ENCODE peak calls at places on chromosomes 5 and 9, in nine cellular contexts. One of them, this sample, is unnamed.

GRCh38 chr5:31098811-31099210 is 94.7 kb upstream of the CDH6 start:
- DNase-seq in transverse colon: no peak
- DNase-seq in lower leg skin: no peak
- DNase-seq in ovary: no peak
- DNase-seq in tibial nerve: no peak
- DNase-seq in breast epithelium: no peak
- DNase-seq in heart left ventricle: no peak
- DNase-seq in A549: no peak
- DNase-seq in NB4: no peak
- DNase-seq in this sample: no peak

GRCh38 chr5:173825215-173825865 is 62.8 kb upstream of the CPEB4 start:
- DNase-seq in heart left ventricle: no peak
- DNase-seq in lower leg skin: peak
- DNase-seq in breast epithelium: no peak
- DNase-seq in A549: peak
- DNase-seq in NB4: no peak
- DNase-seq in tibial nerve: no peak
- DNase-seq in transverse colon: no peak
- DNase-seq in ovary: no peak
- DNase-seq in this sample: no peak

GRCh38 chr9:109192732-109193361 is 25.8 kb upstream of the FRRS1L start:
- DNase-seq in A549: peak
- DNase-seq in transverse colon: peak
- DNase-seq in lower leg skin: peak
- DNase-seq in tibial nerve: no peak
- DNase-seq in ovary: peak
- DNase-seq in heart left ventricle: no peak
- DNase-seq in breast epithelium: no peak
- DNase-seq in NB4: peak
- DNase-seq in this sample: no peak

GRCh38 chr5:178793156-178793555 is 62.7 kb upstream of the ZNF354A start:
- DNase-seq in tibial nerve: no peak
- DNase-seq in NB4: peak
- DNase-seq in breast epithelium: no peak
- DNase-seq in ovary: no peak
- DNase-seq in lower leg skin: no peak
- DNase-seq in transverse colon: peak
- DNase-seq in A549: peak
- DNase-seq in heart left ventricle: no peak
- DNase-seq in this sample: no peak

GRCh38 chr9:112006361-112007020 is 109.9 kb downstream of the UGCG start:
- DNase-seq in transverse colon: no peak
- DNase-seq in NB4: no peak
- DNase-seq in breast epithelium: no peak
- DNase-seq in ovary: no peak
- DNase-seq in tibial nerve: no peak
- DNase-seq in heart left ventricle: no peak
- DNase-seq in A549: no peak
- DNase-seq in lower leg skin: no peak
- DNase-seq in this sample: no peak

GRCh38 chr5:180470966-180471582 is 23.1 kb upstream of the CNOT6 start:
- DNase-seq in lower leg skin: peak
- DNase-seq in transverse colon: peak
- DNase-seq in A549: peak
- DNase-seq in NB4: peak
- DNase-seq in heart left ventricle: peak
- DNase-seq in tibial nerve: peak
- DNase-seq in breast epithelium: no peak
- DNase-seq in ovary: peak
- DNase-seq in this sample: no peak

GRCh38 chr9:34628656-34629491 is at the start of gene ARID3C:
- DNase-seq in breast epithelium: no peak
- DNase-seq in ovary: no peak
- DNase-seq in heart left ventricle: no peak
- DNase-seq in transverse colon: peak
- DNase-seq in lower leg skin: no peak
- DNase-seq in tibial nerve: no peak
- DNase-seq in A549: no peak
- DNase-seq in NB4: peak
- DNase-seq in this sample: no peak

GRCh38 chr9:16202913-16203734 is 650.3 kb downstream of the CCDC171 start:
- DNase-seq in breast epithelium: no peak
- DNase-seq in tibial nerve: no peak
- DNase-seq in transverse colon: no peak
- DNase-seq in heart left ventricle: no peak
- DNase-seq in NB4: no peak
- DNase-seq in ovary: no peak
- DNase-seq in lower leg skin: no peak
- DNase-seq in A549: peak
- DNase-seq in this sample: no peak

GRCh38 chr5:175202461-175203065 is 241.4 kb downstream of the DRD1 start:
- DNase-seq in transverse colon: no peak
- DNase-seq in tibial nerve: no peak
- DNase-seq in ovary: no peak
- DNase-seq in breast epithelium: no peak
- DNase-seq in lower leg skin: no peak
- DNase-seq in NB4: no peak
- DNase-seq in A549: peak
- DNase-seq in heart left ventricle: no peak
- DNase-seq in this sample: no peak

GRCh38 chr5:138753794-138754698 is 821 bp downstream of the CTNNA1 start:
- DNase-seq in lower leg skin: peak
- DNase-seq in NB4: peak
- DNase-seq in breast epithelium: peak
- DNase-seq in heart left ventricle: peak
- DNase-seq in ovary: peak
- DNase-seq in transverse colon: peak
- DNase-seq in A549: peak
- DNase-seq in tibial nerve: peak
- DNase-seq in this sample: peak

GRCh38 chr5:42749020-42749419 is 7.6 kb upstream of the CCDC152 start:
- DNase-seq in NB4: no peak
- DNase-seq in A549: no peak
- DNase-seq in ovary: no peak
- DNase-seq in heart left ventricle: no peak
- DNase-seq in tibial nerve: no peak
- DNase-seq in transverse colon: no peak
- DNase-seq in lower leg skin: no peak
- DNase-seq in breast epithelium: no peak
- DNase-seq in this sample: no peak

GRCh38 chr5:32304622-32305021 is 8.1 kb downstream of the MTMR12 start:
- DNase-seq in heart left ventricle: no peak
- DNase-seq in lower leg skin: no peak
- DNase-seq in ovary: no peak
- DNase-seq in transverse colon: no peak
- DNase-seq in tibial nerve: no peak
- DNase-seq in NB4: peak
- DNase-seq in breast epithelium: no peak
- DNase-seq in A549: no peak
- DNase-seq in this sample: no peak

GRCh38 chr9:34343090-34343489 is 13.7 kb downstream of the NUDT2 start:
- DNase-seq in A549: no peak
- DNase-seq in lower leg skin: no peak
- DNase-seq in NB4: no peak
- DNase-seq in breast epithelium: no peak
- DNase-seq in tibial nerve: peak
- DNase-seq in ovary: peak
- DNase-seq in heart left ventricle: peak
- DNase-seq in transverse colon: peak
- DNase-seq in this sample: no peak

GRCh38 chr9:107667269-107667681 is 177.7 kb upstream of the KLF4 start:
- DNase-seq in NB4: no peak
- DNase-seq in breast epithelium: no peak
- DNase-seq in A549: no peak
- DNase-seq in lower leg skin: no peak
- DNase-seq in tibial nerve: no peak
- DNase-seq in ovary: no peak
- DNase-seq in heart left ventricle: no peak
- DNase-seq in transverse colon: no peak
- DNase-seq in this sample: no peak

GRCh38 chr5:3104446-3105047 is 353.1 kb upstream of the IRX2 start:
- DNase-seq in NB4: peak
- DNase-seq in lower leg skin: peak
- DNase-seq in ovary: no peak
- DNase-seq in transverse colon: no peak
- DNase-seq in breast epithelium: no peak
- DNase-seq in heart left ventricle: no peak
- DNase-seq in tibial nerve: no peak
- DNase-seq in A549: no peak
- DNase-seq in this sample: no peak

GRCh38 chr9:36165766-36166149 is 3.4 kb upstream of the CCIN start:
- DNase-seq in breast epithelium: no peak
- DNase-seq in heart left ventricle: no peak
- DNase-seq in NB4: no peak
- DNase-seq in lower leg skin: no peak
- DNase-seq in tibial nerve: no peak
- DNase-seq in A549: no peak
- DNase-seq in transverse colon: no peak
- DNase-seq in ovary: no peak
- DNase-seq in this sample: no peak

GRCh38 chr9:6680797-6681146 is 35.2 kb upstream of the GLDC start:
- DNase-seq in ovary: no peak
- DNase-seq in breast epithelium: peak
- DNase-seq in lower leg skin: no peak
- DNase-seq in heart left ventricle: peak
- DNase-seq in A549: peak
- DNase-seq in transverse colon: peak
- DNase-seq in tibial nerve: peak
- DNase-seq in NB4: peak
- DNase-seq in this sample: no peak

GRCh38 chr5:86613459-86613858 is 4.3 kb upstream of the COX7C start:
- DNase-seq in tibial nerve: no peak
- DNase-seq in breast epithelium: no peak
- DNase-seq in A549: no peak
- DNase-seq in ovary: no peak
- DNase-seq in transverse colon: no peak
- DNase-seq in lower leg skin: no peak
- DNase-seq in NB4: no peak
- DNase-seq in heart left ventricle: no peak
- DNase-seq in this sample: no peak

GRCh38 chr5:95870105-95870672 is 47.7 kb upstream of the GLRX start:
- DNase-seq in transverse colon: no peak
- DNase-seq in breast epithelium: no peak
- DNase-seq in A549: no peak
- DNase-seq in ovary: no peak
- DNase-seq in heart left ventricle: no peak
- DNase-seq in NB4: peak
- DNase-seq in lower leg skin: peak
- DNase-seq in tibial nerve: no peak
- DNase-seq in this sample: no peak
- TF ChIP-seq POLR2A in transverse colon: no peak
- TF ChIP-seq POLR2A in breast epithelium: no peak
- TF ChIP-seq POLR2A in A549: no peak
- TF ChIP-seq POLR2A in ovary: no peak
- TF ChIP-seq POLR2A in heart left ventricle: no peak
- TF ChIP-seq POLR2A in NB4: no peak
- TF ChIP-seq POLR2A in lower leg skin: no peak
- TF ChIP-seq POLR2A in tibial nerve: no peak
- TF ChIP-seq POLR2A in this sample: no peak

GRCh38 chr5:10524376-10525123 is 39.3 kb upstream of the ANKRD33B start:
- DNase-seq in heart left ventricle: no peak
- DNase-seq in ovary: no peak
- DNase-seq in tibial nerve: peak
- DNase-seq in breast epithelium: no peak
- DNase-seq in transverse colon: no peak
- DNase-seq in A549: peak
- DNase-seq in NB4: no peak
- DNase-seq in lower leg skin: peak
- DNase-seq in this sample: no peak
- H3K4me3 ChIP-seq in heart left ventricle: no peak
- H3K4me3 ChIP-seq in ovary: no peak
- H3K4me3 ChIP-seq in tibial nerve: no peak
- H3K4me3 ChIP-seq in breast epithelium: no peak
- H3K4me3 ChIP-seq in transverse colon: no peak
- H3K4me3 ChIP-seq in A549: no peak
- H3K4me3 ChIP-seq in NB4: no peak
- H3K4me3 ChIP-seq in lower leg skin: no peak
- H3K4me3 ChIP-seq in this sample: no peak

GRCh38 chr9:133102190-133103021 is 18.6 kb downstream of the RALGDS start:
- DNase-seq in transverse colon: no peak
- DNase-seq in breast epithelium: no peak
- DNase-seq in NB4: no peak
- DNase-seq in tibial nerve: no peak
- DNase-seq in ovary: no peak
- DNase-seq in heart left ventricle: no peak
- DNase-seq in A549: no peak
- DNase-seq in lower leg skin: peak
- DNase-seq in this sample: no peak

GRCh38 chr9:133103987-133104505 is 17.0 kb downstream of the RALGDS start:
- DNase-seq in breast epithelium: no peak
- DNase-seq in tibial nerve: no peak
- DNase-seq in lower leg skin: peak
- DNase-seq in ovary: peak
- DNase-seq in transverse colon: no peak
- DNase-seq in heart left ventricle: no peak
- DNase-seq in NB4: no peak
- DNase-seq in A549: no peak
- DNase-seq in this sample: no peak

GRCh38 chr9:133101356-133102189 is 19.5 kb downstream of the RALGDS start:
- DNase-seq in breast epithelium: peak
- DNase-seq in lower leg skin: no peak
- DNase-seq in ovary: no peak
- DNase-seq in A549: no peak
- DNase-seq in transverse colon: no peak
- DNase-seq in tibial nerve: no peak
- DNase-seq in NB4: no peak
- DNase-seq in heart left ventricle: no peak
- DNase-seq in this sample: no peak

GRCh38 chr9:133104718-133105460 is 16.2 kb downstream of the RALGDS start:
- DNase-seq in heart left ventricle: no peak
- DNase-seq in tibial nerve: no peak
- DNase-seq in breast epithelium: no peak
- DNase-seq in A549: no peak
- DNase-seq in lower leg skin: peak
- DNase-seq in ovary: peak
- DNase-seq in NB4: no peak
- DNase-seq in transverse colon: no peak
- DNase-seq in this sample: no peak

GRCh38 chr9:133103183-133103986 is 17.7 kb downstream of the RALGDS start:
- DNase-seq in heart left ventricle: peak
- DNase-seq in ovary: no peak
- DNase-seq in A549: peak
- DNase-seq in breast epithelium: no peak
- DNase-seq in tibial nerve: peak
- DNase-seq in lower leg skin: peak
- DNase-seq in NB4: peak
- DNase-seq in transverse colon: peak
- DNase-seq in this sample: no peak
- TF ChIP-seq POLR2A in heart left ventricle: no peak
- TF ChIP-seq POLR2A in ovary: no peak
- TF ChIP-seq POLR2A in A549: no peak
- TF ChIP-seq POLR2A in breast epithelium: no peak
- TF ChIP-seq POLR2A in tibial nerve: no peak
- TF ChIP-seq POLR2A in lower leg skin: no peak
- TF ChIP-seq POLR2A in NB4: no peak
- TF ChIP-seq POLR2A in transverse colon: no peak
- TF ChIP-seq POLR2A in this sample: no peak

DNA sequence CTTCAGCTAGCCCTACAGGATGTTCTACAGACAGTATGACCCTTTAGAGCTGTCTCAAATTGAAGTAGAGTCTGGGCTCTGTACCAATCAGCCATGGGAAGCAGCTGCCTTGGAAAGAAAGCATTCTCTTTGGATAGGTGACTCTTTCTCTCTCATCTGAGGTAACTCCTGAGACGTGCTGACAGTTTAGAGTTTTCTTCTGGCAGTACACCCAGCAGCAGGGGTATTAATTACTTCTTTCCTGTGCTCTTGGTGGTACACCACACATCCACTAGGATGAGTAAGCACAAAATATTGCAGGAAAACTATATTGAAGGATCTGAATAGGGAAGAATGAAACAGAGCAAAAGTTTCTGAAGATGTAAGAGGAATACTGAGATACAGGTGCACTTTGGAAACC is 329.5 kb upstream of the RGMB start:
- DNase-seq in transverse colon: no peak
- DNase-seq in tibial nerve: no peak
- DNase-seq in heart left ventricle: no peak
- DNase-seq in ovary: no peak
- DNase-seq in A549: no peak
- DNase-seq in breast epithelium: no peak
- DNase-seq in NB4: no peak
- DNase-seq in lower leg skin: no peak
- DNase-seq in this sample: no peak
- H3K4me3 ChIP-seq in transverse colon: no peak
- H3K4me3 ChIP-seq in tibial nerve: no peak
- H3K4me3 ChIP-seq in heart left ventricle: no peak
- H3K4me3 ChIP-seq in ovary: no peak
- H3K4me3 ChIP-seq in A549: no peak
- H3K4me3 ChIP-seq in breast epithelium: no peak
- H3K4me3 ChIP-seq in NB4: no peak
- H3K4me3 ChIP-seq in lower leg skin: no peak
- H3K4me3 ChIP-seq in this sample: no peak

This sample was measured in esophagus squamous epithelium.